ENCODE peak calls at places on chromosomes 6 and 20, in nine cellular contexts. K is cardiac muscle cell; G is NCI-H1105 treated with DMSO at 0.1 percent for 48 hours; I is tibial artery; X is kidney glomerular epithelial cell; A is H9; Q is renal cortical epithelial cell; Y is stimulated activated CD4-positive, alpha-beta T cell treated with anti-CD3 and anti-CD28 coated beads, Interleukin-15, amount 100 ng/mL, for 1 hour; S is T follicular helper cell. V is an unnamed sample.

GRCh38 chr6:8194499-8194898 is 92.2 kb upstream of the EEF1E1 start:
- DNase-seq in K (no peak), G (no peak), I (no peak), X (peak), A (no peak), Q (peak), Y (no peak), S (no peak), V (no peak)

GRCh38 chr20:48632017-48632824 is 195.6 kb downstream of the PREX1 start:
- DNase-seq in K (no peak), G (no peak), I (no peak), X (no peak), A (no peak), Q (no peak), Y (no peak), S (no peak), V (no peak)

GRCh38 chr20:48298851-48299484 is 513.7 kb upstream of the SULF2 start:
- DNase-seq in K (peak), G (peak), I (no peak), X (peak), A (no peak), Q (peak), Y (no peak), S (no peak), V (peak)

GRCh38 chr6:69948479-69949114 is 82.2 kb downstream of the COL19A1 start:
- DNase-seq in K (no peak), G (no peak), I (no peak), X (no peak), A (no peak), Q (no peak), Y (no peak), S (no peak), V (no peak)

GRCh38 chr20:39312107-39312506 is 350.0 kb downstream of the DHX35 start:
- DNase-seq in K (no peak), G (no peak), I (no peak), X (no peak), A (no peak), Q (no peak), Y (no peak), S (no peak), V (no peak)

GRCh38 chr20:60262967-60263603 is 304.9 kb downstream of the CDH26 start:
- DNase-seq in K (no peak), G (no peak), I (no peak), X (no peak), A (peak), Q (no peak), Y (peak), S (peak), V (no peak)

GRCh38 chr20:6956056-6956455 is 188.6 kb downstream of the BMP2 start:
- DNase-seq in K (peak), G (no peak), I (no peak), X (no peak), A (no peak), Q (peak), Y (no peak), S (no peak), V (no peak)

GRCh38 chr20:49631074-49631716 is 63.3 kb upstream of the PTGIS start:
- DNase-seq in K (no peak), G (no peak), I (no peak), X (no peak), A (no peak), Q (peak), Y (no peak), S (no peak), V (no peak)

GRCh38 chr6:43997342-43997677 is 129.9 kb downstream of the MRPL14 start:
- DNase-seq in K (no peak), G (no peak), I (peak), X (no peak), A (no peak), Q (no peak), Y (no peak), S (no peak), V (no peak)

GRCh38 chr20:52251137-52251700 is 59.6 kb upstream of the ZFP64 start:
- DNase-seq in K (no peak), G (no peak), I (no peak), X (no peak), A (no peak), Q (no peak), Y (no peak), S (no peak), V (no peak)

GRCh38 chr20:47165376-47165865 is 191.1 kb downstream of the ZMYND8 start:
- DNase-seq in K (no peak), G (no peak), I (no peak), X (no peak), A (no peak), Q (no peak), Y (no peak), S (no peak), V (no peak)

GRCh38 chr6:56842602-56843475 is 112.1 kb upstream of the BEND6 start:
- DNase-seq in K (peak), G (peak), I (peak), X (peak), A (peak), Q (no peak), Y (no peak), S (no peak), V (no peak)

GRCh38 chr6:56951049-56951816 is 3.7 kb upstream of the BEND6 start:
- DNase-seq in K (peak), G (no peak), I (no peak), X (no peak), A (no peak), Q (peak), Y (no peak), S (no peak), V (no peak)

GRCh38 chr20:34951652-34952051 is 4.0 kb downstream of the GSS start:
- DNase-seq in K (no peak), G (no peak), I (no peak), X (no peak), A (no peak), Q (no peak), Y (no peak), S (no peak), V (no peak)

GRCh38 chr6:36977470-36977941 is 8.5 kb downstream of the MTCH1 start:
- DNase-seq in K (no peak), G (no peak), I (no peak), X (no peak), A (peak), Q (no peak), Y (no peak), S (no peak), V (no peak)

GRCh38 chr20:34639755-34640222 is 37.1 kb downstream of the PIGU start:
- DNase-seq in K (no peak), G (peak), I (no peak), X (no peak), A (no peak), Q (peak), Y (no peak), S (no peak), V (no peak)

GRCh38 chr6:139161817-139162284 is 27.0 kb downstream of the HECA start:
- DNase-seq in K (no peak), G (no peak), I (no peak), X (no peak), A (no peak), Q (peak), Y (peak), S (peak), V (no peak)

GRCh38 chr6:5632348-5632935 is 371.1 kb downstream of the FARS2 start:
- DNase-seq in K (no peak), G (no peak), I (no peak), X (no peak), A (no peak), Q (no peak), Y (no peak), S (no peak), V (no peak)

GRCh38 chr6:151440930-151441329 is 11.0 kb downstream of the RMND1 start:
- DNase-seq in K (peak), G (no peak), I (no peak), X (peak), A (no peak), Q (peak), Y (no peak), S (no peak), V (no peak)

GRCh38 chr20:2652724-2653510 is 485 bp downstream of the NOP56 start:
- DNase-seq in K (no peak), G (peak), I (peak), X (no peak), A (no peak), Q (no peak), Y (no peak), S (no peak), V (no peak)